ENCODE peak calls at places on chromosomes 16 and 17, in five cellular contexts. V, W, U, X and L are unnamed samples.

GRCh38 chr16:64132190-64132589 is 989.7 kb downstream of the CDH11 start:
- DNase-seq in W (no peak), X (no peak), V (no peak), U (no peak), L (no peak)

GRCh38 chr17:60386137-60386395 is 5.9 kb downstream of the USP32 start:
- DNase-seq in W (no peak), X (no peak), V (no peak), U (no peak), L (no peak)

GRCh38 chr16:79069118-79069517 is 531.4 kb downstream of the MAF start:
- DNase-seq in U (no peak), X (no peak), W (no peak), V (no peak), L (no peak)

GRCh38 chr17:34177642-34178041 is 77.4 kb upstream of the CCL2 start:
- DNase-seq in X (no peak), W (no peak), U (no peak), V (no peak), L (no peak)

GRCh38 chr17:61467416-61468262 is 15.4 kb downstream of the TBX4 start:
- DNase-seq in W (peak; percentile 32), U (no peak), X (no peak), V (no peak), L (no peak)

GRCh38 chr17:48374650-48375230 is 55.3 kb downstream of the SKAP1 start:
- DNase-seq in W (no peak), V (peak; percentile 15), X (no peak), U (peak; percentile 34), L (peak; percentile 28)

GRCh38 chr17:40556884-40557414 is 8.3 kb downstream of the CCR7 start:
- DNase-seq in V (no peak), X (no peak), W (no peak), U (peak; percentile 2), L (no peak)

GRCh38 chr17:16639438-16639837 is 14.2 kb downstream of the ZNF624 start:
- DNase-seq in U (no peak), X (no peak), V (no peak), W (no peak), L (no peak)

GRCh38 chr17:49468827-49469385 is 26.2 kb upstream of the NGFR start:
- DNase-seq in V (no peak), W (no peak), X (no peak), U (no peak), L (no peak)

GRCh38 chr16:19757026-19757425 is 39.0 kb downstream of the IQCK start:
- DNase-seq in W (no peak), V (no peak), U (no peak), X (no peak), L (no peak)

GRCh38 chr16:82082543-82083244 is 47.6 kb downstream of the HSD17B2 start:
- DNase-seq in V (no peak), X (no peak), W (no peak), U (peak; percentile 25), L (peak; percentile 31)

GRCh38 chr17:4527552-4527951 is 27.6 kb downstream of the MYBBP1A start:
- DNase-seq in X (no peak), W (no peak), U (no peak), V (no peak), L (no peak)

GRCh38 chr16:22813223-22813945 is 578 bp upstream of the HS3ST2 start:
- DNase-seq in U (peak; percentile 54), V (no peak), X (no peak), W (no peak), L (peak; percentile 65)

GRCh38 chr16:56203052-56203451 is 11.8 kb downstream of the GNAO1 start:
- DNase-seq in U (peak; percentile 44), X (no peak), W (no peak), V (peak; percentile 28), L (peak; percentile 52)

GRCh38 chr16:24010440-24011089 is 174.8 kb downstream of the PRKCB start:
- DNase-seq in V (peak; percentile 85), X (peak; percentile 3), U (peak; percentile 48), W (no peak), L (peak; percentile 64)

GRCh38 chr17:11557727-11558452 is 40.4 kb upstream of the DNAH9 start:
- DNase-seq in X (no peak), W (no peak), U (no peak), V (no peak), L (no peak)

GRCh38 chr16:3017806-3018506 is at the start of gene CLDN6:
- DNase-seq in U (peak; percentile 68), V (peak; percentile 42), X (no peak), W (no peak), L (no peak)
- TF ChIP-seq CTCF in U (peak; percentile 47), V (no peak), X (no peak), W (no peak), L (peak; percentile 7)

GRCh38 chr17:69335018-69335417 is 8.1 kb upstream of the ABCA5 start:
- DNase-seq in U (no peak), X (no peak), V (no peak), W (no peak), L (peak; percentile 24)
- TF ChIP-seq CTCF in U (peak; percentile 42), X (no peak), V (peak; percentile 22), W (peak; percentile 37), L (no peak)

GRCh38 chr17:21199856-21200255 is 14.1 kb downstream of the TMEM11 start:
- DNase-seq in U (no peak), V (no peak), X (no peak), W (no peak), L (no peak)

GRCh38 chr17:21201302-21201602 is 12.7 kb downstream of the TMEM11 start:
- DNase-seq in X (no peak), W (no peak), U (no peak), V (no peak), L (no peak)

GRCh38 chr17:21198411-21198810 is 15.6 kb downstream of the TMEM11 start:
- DNase-seq in U (no peak), V (no peak), W (no peak), X (no peak), L (no peak)

GRCh38 chr17:21200590-21201301 is 13.2 kb downstream of the TMEM11 start:
- DNase-seq in U (no peak), W (no peak), X (no peak), V (no peak), L (no peak)

DNA sequence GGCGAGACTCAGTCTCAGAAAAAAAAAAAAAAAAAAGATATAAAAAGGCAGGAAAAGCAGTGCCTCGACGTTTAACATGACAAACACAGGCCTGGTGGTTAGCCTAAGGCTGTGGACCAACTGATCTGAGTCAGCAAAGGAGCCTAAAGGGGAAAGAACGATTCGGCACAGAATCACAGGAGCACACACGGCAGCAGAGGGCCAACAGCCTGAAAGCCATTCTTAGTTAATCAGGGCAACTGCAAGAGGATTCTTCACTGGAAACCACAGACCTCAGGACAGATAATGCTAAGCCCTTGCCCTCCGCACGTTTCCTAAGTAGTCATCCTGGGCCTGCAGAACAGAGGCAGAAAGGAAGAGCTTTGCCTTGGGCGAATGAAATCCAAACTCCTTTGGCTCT is 14.7 kb downstream of the TMEM11 start:
- DNase-seq in U (no peak), V (no peak), W (no peak), X (no peak), L (no peak)
- TF ChIP-seq CTCF in U (no peak), V (no peak), W (no peak), X (no peak), L (no peak)

GRCh38 chr16:73036074-73036826 is 11.7 kb downstream of the ZFHX3 start:
- DNase-seq in V (no peak), W (peak; percentile 81), X (no peak), U (peak; percentile 74), L (peak; percentile 76)
- TF ChIP-seq CTCF in V (no peak), W (no peak), X (no peak), U (no peak), L (no peak)

DNA sequence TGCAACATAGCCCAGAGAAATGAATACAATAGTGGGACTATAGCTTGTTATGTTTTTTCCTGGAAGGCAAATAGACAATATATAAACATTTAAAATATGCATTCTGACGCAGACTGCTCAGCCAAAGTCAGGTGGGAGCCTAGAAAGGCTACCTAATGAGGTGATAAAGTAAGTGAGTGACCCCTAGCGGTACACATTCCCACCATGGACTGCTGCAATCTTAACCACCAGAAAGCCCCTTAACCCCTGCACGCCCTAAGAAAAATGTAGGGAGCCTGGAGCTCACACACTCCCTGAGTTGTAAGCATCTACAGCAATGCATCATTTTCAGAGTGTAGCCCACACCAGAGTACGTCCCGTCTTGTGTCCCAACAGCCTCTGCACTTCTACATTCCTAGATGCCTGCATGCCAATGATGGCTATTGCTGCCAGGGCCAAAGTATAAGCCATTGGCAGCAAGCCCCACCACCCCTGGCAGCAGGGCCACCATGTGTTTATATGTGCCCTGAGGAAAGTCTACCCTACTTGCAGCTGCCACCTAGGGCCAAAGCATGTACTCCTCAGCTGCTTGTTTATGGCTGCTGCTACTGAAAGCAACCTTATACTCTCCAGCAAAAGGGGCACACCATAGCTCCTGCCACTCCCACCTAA is 127.6 kb downstream of the KIF2B start:
- DNase-seq in V (no peak), U (no peak), W (no peak), X (no peak), L (no peak)
- TF ChIP-seq CTCF in V (no peak), U (no peak), W (peak; percentile 29), X (no peak), L (no peak)

GRCh38 chr17:56203430-56203829 is 50.2 kb downstream of the ANKFN1 start:
- DNase-seq in U (no peak), W (no peak), X (no peak), V (no peak), L (no peak)
- TF ChIP-seq CTCF in U (no peak), W (no peak), X (no peak), V (no peak), L (no peak)

DNA sequence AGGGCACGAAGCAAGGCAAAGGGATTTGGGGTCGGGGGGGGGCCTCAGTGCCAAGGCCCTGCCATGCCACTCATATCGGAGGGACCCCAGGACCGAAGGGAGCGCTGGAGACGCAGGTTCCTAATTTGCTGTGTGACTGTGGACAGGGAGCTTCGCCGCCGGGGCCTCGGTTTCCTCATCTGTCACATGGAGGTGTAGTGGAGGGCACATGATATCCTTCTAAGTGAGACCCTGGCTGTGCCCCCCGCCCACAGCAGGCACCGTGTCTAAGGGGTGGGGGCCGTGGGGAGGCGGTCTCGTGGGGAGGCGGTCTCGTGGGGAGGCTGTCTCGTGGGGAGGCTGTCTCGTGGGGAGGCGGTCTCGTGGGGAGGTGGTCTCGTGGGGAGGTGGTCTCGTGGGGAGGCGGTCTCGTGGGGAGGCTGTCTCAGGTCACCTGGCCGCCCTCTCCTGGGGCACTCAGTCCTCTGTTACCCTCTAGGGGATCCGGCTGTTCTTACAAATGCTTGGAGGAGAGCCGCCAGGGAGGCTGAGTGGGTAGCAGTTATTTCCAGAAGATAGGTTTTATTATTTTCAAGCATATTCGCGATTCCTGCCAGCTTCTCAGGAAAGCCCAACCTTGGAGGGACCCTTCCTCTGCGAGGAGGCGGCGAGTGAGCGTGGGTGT is 205.0 kb downstream of the NTN1 start:
- DNase-seq in X (no peak), U (no peak), V (no peak), W (no peak), L (no peak)
- TF ChIP-seq CTCF in X (no peak), U (no peak), V (no peak), W (no peak), L (no peak)